ENCODE peak calls at places on chromosomes 3 and 15, in six cellular contexts. One of them, this sample, is unnamed.
A peak's percentile ranks its signal among the peaks of the same experiment; 100 is the strongest.

GRCh38 chr15:73697033-73697467 is 12.9 kb downstream of the CD276 start:
- DNase-seq in adrenal gland: peak; percentile 91
- DNase-seq in Caco-2: no peak
- DNase-seq in mucosa of descending colon: peak; percentile 76
- DNase-seq in neuronal stem cell: no peak
- DNase-seq in colonic mucosa: peak; percentile 78
- DNase-seq in this sample: peak; percentile 92

GRCh38 chr15:96374494-96374893 is 44.0 kb downstream of the NR2F2 start:
- DNase-seq in colonic mucosa: no peak
- DNase-seq in Caco-2: no peak
- DNase-seq in mucosa of descending colon: no peak
- DNase-seq in neuronal stem cell: no peak
- DNase-seq in adrenal gland: no peak
- DNase-seq in this sample: no peak

GRCh38 chr3:81154611-81155143 is 606.8 kb downstream of the GBE1 start:
- DNase-seq in neuronal stem cell: no peak
- DNase-seq in adrenal gland: no peak
- DNase-seq in mucosa of descending colon: no peak
- DNase-seq in Caco-2: no peak
- DNase-seq in colonic mucosa: no peak
- DNase-seq in this sample: no peak

GRCh38 chr3:159252772-159253384 is 451.0 kb downstream of the MFSD1 start:
- DNase-seq in colonic mucosa: no peak
- DNase-seq in mucosa of descending colon: peak; percentile 18
- DNase-seq in Caco-2: no peak
- DNase-seq in adrenal gland: no peak
- DNase-seq in neuronal stem cell: peak; percentile 41
- DNase-seq in this sample: no peak

GRCh38 chr15:49191892-49192291 is 21.8 kb downstream of the GALK2 start:
- DNase-seq in colonic mucosa: no peak
- DNase-seq in mucosa of descending colon: no peak
- DNase-seq in neuronal stem cell: no peak
- DNase-seq in Caco-2: no peak
- DNase-seq in adrenal gland: no peak
- DNase-seq in this sample: no peak

GRCh38 chr3:66836363-66837152 is 161.5 kb upstream of the KBTBD8 start:
- DNase-seq in Caco-2: no peak
- DNase-seq in adrenal gland: no peak
- DNase-seq in colonic mucosa: no peak
- DNase-seq in neuronal stem cell: no peak
- DNase-seq in mucosa of descending colon: no peak
- DNase-seq in this sample: no peak

GRCh38 chr15:95174880-95175279 is 943.5 kb downstream of the MCTP2 start:
- DNase-seq in neuronal stem cell: no peak
- DNase-seq in adrenal gland: no peak
- DNase-seq in mucosa of descending colon: no peak
- DNase-seq in colonic mucosa: no peak
- DNase-seq in Caco-2: no peak
- DNase-seq in this sample: no peak

GRCh38 chr15:45320581-45320980 is 57.8 kb downstream of the GATM start:
- DNase-seq in Caco-2: no peak
- DNase-seq in colonic mucosa: no peak
- DNase-seq in neuronal stem cell: no peak
- DNase-seq in adrenal gland: no peak
- DNase-seq in mucosa of descending colon: no peak
- DNase-seq in this sample: no peak

GRCh38 chr15:52369455-52369854 is 73.9 kb upstream of the MYO5C start:
- DNase-seq in colonic mucosa: no peak
- DNase-seq in mucosa of descending colon: no peak
- DNase-seq in neuronal stem cell: no peak
- DNase-seq in Caco-2: no peak
- DNase-seq in adrenal gland: no peak
- DNase-seq in this sample: no peak

GRCh38 chr3:146052791-146053310 is 108.1 kb downstream of the PLOD2 start:
- DNase-seq in adrenal gland: no peak
- DNase-seq in neuronal stem cell: no peak
- DNase-seq in Caco-2: no peak
- DNase-seq in mucosa of descending colon: no peak
- DNase-seq in colonic mucosa: no peak
- DNase-seq in this sample: no peak

GRCh38 chr3:25594007-25594502 is 70.7 kb downstream of the TOP2B start:
- DNase-seq in colonic mucosa: no peak
- DNase-seq in Caco-2: no peak
- DNase-seq in adrenal gland: no peak
- DNase-seq in neuronal stem cell: peak; percentile 52
- DNase-seq in mucosa of descending colon: peak; percentile 34
- DNase-seq in this sample: peak; percentile 35

GRCh38 chr15:77266708-77267387 is 153.1 kb downstream of the PEAK1 start:
- DNase-seq in adrenal gland: no peak
- DNase-seq in Caco-2: no peak
- DNase-seq in mucosa of descending colon: no peak
- DNase-seq in neuronal stem cell: no peak
- DNase-seq in colonic mucosa: no peak
- DNase-seq in this sample: no peak

GRCh38 chr15:87224409-87224808 is 1032.1 kb downstream of the NTRK3 start:
- DNase-seq in colonic mucosa: no peak
- DNase-seq in adrenal gland: no peak
- DNase-seq in neuronal stem cell: no peak
- DNase-seq in mucosa of descending colon: no peak
- DNase-seq in Caco-2: no peak
- DNase-seq in this sample: no peak

GRCh38 chr3:120558784-120559227 is 37.3 kb upstream of the NDUFB4 start:
- DNase-seq in neuronal stem cell: peak; percentile 91
- DNase-seq in mucosa of descending colon: peak; percentile 84
- DNase-seq in Caco-2: peak; percentile 72
- DNase-seq in adrenal gland: peak; percentile 90
- DNase-seq in colonic mucosa: peak; percentile 87
- DNase-seq in this sample: peak; percentile 88

GRCh38 chr3:15294914-15295313 is 37.5 kb downstream of the SH3BP5 start:
- DNase-seq in neuronal stem cell: no peak
- DNase-seq in Caco-2: no peak
- DNase-seq in mucosa of descending colon: no peak
- DNase-seq in colonic mucosa: no peak
- DNase-seq in adrenal gland: peak; percentile 70
- DNase-seq in this sample: no peak

GRCh38 chr3:10281951-10282350 is 10.8 kb downstream of the GHRL start:
- DNase-seq in colonic mucosa: no peak
- DNase-seq in mucosa of descending colon: no peak
- DNase-seq in neuronal stem cell: no peak
- DNase-seq in adrenal gland: peak; percentile 1
- DNase-seq in Caco-2: no peak
- DNase-seq in this sample: no peak

GRCh38 chr3:52238761-52239701 is at the start of gene TWF2:
- DNase-seq in colonic mucosa: peak; percentile 84
- DNase-seq in Caco-2: peak; percentile 68
- DNase-seq in mucosa of descending colon: peak; percentile 79
- DNase-seq in neuronal stem cell: peak; percentile 82
- DNase-seq in adrenal gland: peak; percentile 74
- DNase-seq in this sample: peak; percentile 94

GRCh38 chr3:12046406-12046805 is 42.2 kb downstream of the SYN2 start:
- DNase-seq in colonic mucosa: no peak
- DNase-seq in neuronal stem cell: no peak
- DNase-seq in Caco-2: no peak
- DNase-seq in adrenal gland: no peak
- DNase-seq in mucosa of descending colon: peak; percentile 33
- DNase-seq in this sample: no peak

GRCh38 chr3:137642831-137643230 is 121.3 kb upstream of the SOX14 start:
- DNase-seq in mucosa of descending colon: no peak
- DNase-seq in neuronal stem cell: no peak
- DNase-seq in Caco-2: no peak
- DNase-seq in adrenal gland: peak; percentile 45
- DNase-seq in colonic mucosa: no peak
- DNase-seq in this sample: no peak

GRCh38 chr3:126664591-126665214 is 9.8 kb upstream of the TXNRD3 start:
- DNase-seq in Caco-2: no peak
- DNase-seq in mucosa of descending colon: no peak
- DNase-seq in neuronal stem cell: no peak
- DNase-seq in colonic mucosa: no peak
- DNase-seq in adrenal gland: no peak
- DNase-seq in this sample: no peak

GRCh38 chr3:13277130-13277783 is 142.9 kb downstream of the NUP210 start:
- DNase-seq in neuronal stem cell: no peak
- DNase-seq in mucosa of descending colon: no peak
- DNase-seq in colonic mucosa: no peak
- DNase-seq in adrenal gland: no peak
- DNase-seq in Caco-2: no peak
- DNase-seq in this sample: peak; percentile 59

GRCh38 chr3:165513715-165514711 is 317.8 kb upstream of the SLITRK3 start:
- DNase-seq in Caco-2: no peak
- DNase-seq in adrenal gland: no peak
- DNase-seq in neuronal stem cell: no peak
- DNase-seq in mucosa of descending colon: peak; percentile 27
- DNase-seq in colonic mucosa: peak; percentile 23
- DNase-seq in this sample: no peak

GRCh38 chr3:140920029-140920428 is 21.6 kb upstream of the SLC25A36 start:
- DNase-seq in mucosa of descending colon: no peak
- DNase-seq in adrenal gland: no peak
- DNase-seq in Caco-2: no peak
- DNase-seq in colonic mucosa: no peak
- DNase-seq in neuronal stem cell: no peak
- DNase-seq in this sample: no peak

GRCh38 chr15:90097475-90097874 is 4.8 kb downstream of the IDH2 start:
- DNase-seq in mucosa of descending colon: no peak
- DNase-seq in colonic mucosa: no peak
- DNase-seq in Caco-2: no peak
- DNase-seq in adrenal gland: no peak
- DNase-seq in neuronal stem cell: no peak
- DNase-seq in this sample: no peak

GRCh38 chr15:90099072-90099867 is 3.0 kb downstream of the IDH2 start:
- DNase-seq in mucosa of descending colon: no peak
- DNase-seq in colonic mucosa: no peak
- DNase-seq in Caco-2: no peak
- DNase-seq in adrenal gland: no peak
- DNase-seq in neuronal stem cell: no peak
- DNase-seq in this sample: no peak

GRCh38 chr15:90091156-90091931 is 10.9 kb downstream of the IDH2 start:
- DNase-seq in neuronal stem cell: no peak
- DNase-seq in mucosa of descending colon: no peak
- DNase-seq in Caco-2: no peak
- DNase-seq in adrenal gland: no peak
- DNase-seq in colonic mucosa: no peak
- DNase-seq in this sample: no peak

GRCh38 chr15:90099868-90100854 is 2.1 kb downstream of the IDH2 start:
- DNase-seq in mucosa of descending colon: peak; percentile 69
- DNase-seq in neuronal stem cell: no peak
- DNase-seq in Caco-2: no peak
- DNase-seq in colonic mucosa: peak; percentile 62
- DNase-seq in adrenal gland: no peak
- DNase-seq in this sample: peak; percentile 73

GRCh38 chr15:90095521-90095959 is 6.7 kb downstream of the IDH2 start:
- DNase-seq in colonic mucosa: no peak
- DNase-seq in mucosa of descending colon: no peak
- DNase-seq in neuronal stem cell: no peak
- DNase-seq in Caco-2: no peak
- DNase-seq in adrenal gland: no peak
- DNase-seq in this sample: no peak
- H3K4me1 ChIP-seq in colonic mucosa: no peaks in the 10 kb centered on the region
- H3K4me1 ChIP-seq in mucosa of descending colon: peaks cover 17% of the 10 kb centered on the region
- H3K4me1 ChIP-seq in neuronal stem cell: peaks cover 7% of the 10 kb centered on the region
- H3K4me1 ChIP-seq in Caco-2: no peaks in the 10 kb centered on the region
- H3K4me1 ChIP-seq in adrenal gland: no peaks in the 10 kb centered on the region
- H3K4me1 ChIP-seq in this sample: peaks cover 8% of the 10 kb centered on the region

DNA sequence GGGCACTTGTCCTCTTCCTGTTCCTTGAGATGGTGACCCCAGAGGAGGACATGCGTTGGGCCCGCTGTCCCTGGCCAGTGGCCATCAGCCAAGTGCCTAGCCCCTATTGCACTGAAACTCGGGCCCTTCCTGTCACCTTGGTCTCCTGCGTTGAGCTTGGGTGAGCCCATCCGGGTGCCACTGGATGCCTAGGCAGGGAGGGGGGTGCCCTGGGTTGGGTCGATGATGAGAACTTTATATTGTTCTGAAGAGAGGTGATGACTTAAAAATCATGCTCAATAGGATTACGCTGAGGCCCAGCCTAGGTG is 221.8 kb downstream of the SNRPN start:
- DNase-seq in mucosa of descending colon: no peak
- DNase-seq in adrenal gland: peak; percentile 5
- DNase-seq in Caco-2: peak; percentile 17
- DNase-seq in neuronal stem cell: no peak
- DNase-seq in colonic mucosa: no peak
- DNase-seq in this sample: peak; percentile 9
- H3K9me3 ChIP-seq in mucosa of descending colon: peaks cover 99% of the 10 kb centered on the region
- H3K9me3 ChIP-seq in adrenal gland: peaks cover 13% of the 10 kb centered on the region
- H3K9me3 ChIP-seq in Caco-2: peaks cover 68% of the 10 kb centered on the region
- H3K9me3 ChIP-seq in neuronal stem cell: peaks cover 15% of the 10 kb centered on the region
- H3K9me3 ChIP-seq in colonic mucosa: peaks cover 6% of the 10 kb centered on the region
- H3K9me3 ChIP-seq in this sample: peaks cover 2% of the 10 kb centered on the region

GRCh38 chr3:44991326-44991725 is 15.3 kb downstream of the EXOSC7 start:
- DNase-seq in neuronal stem cell: no peak
- DNase-seq in colonic mucosa: no peak
- DNase-seq in mucosa of descending colon: no peak
- DNase-seq in adrenal gland: no peak
- DNase-seq in Caco-2: no peak
- DNase-seq in this sample: no peak
- H3K4me1 ChIP-seq in neuronal stem cell: peaks cover 3% of the 10 kb centered on the region
- H3K4me1 ChIP-seq in colonic mucosa: peaks cover 12% of the 10 kb centered on the region
- H3K4me1 ChIP-seq in mucosa of descending colon: peaks cover 15% of the 10 kb centered on the region
- H3K4me1 ChIP-seq in adrenal gland: peaks cover 52% of the 10 kb centered on the region
- H3K4me1 ChIP-seq in Caco-2: peaks cover 27% of the 10 kb centered on the region
- H3K4me1 ChIP-seq in this sample: peaks cover 5% of the 10 kb centered on the region

DNA sequence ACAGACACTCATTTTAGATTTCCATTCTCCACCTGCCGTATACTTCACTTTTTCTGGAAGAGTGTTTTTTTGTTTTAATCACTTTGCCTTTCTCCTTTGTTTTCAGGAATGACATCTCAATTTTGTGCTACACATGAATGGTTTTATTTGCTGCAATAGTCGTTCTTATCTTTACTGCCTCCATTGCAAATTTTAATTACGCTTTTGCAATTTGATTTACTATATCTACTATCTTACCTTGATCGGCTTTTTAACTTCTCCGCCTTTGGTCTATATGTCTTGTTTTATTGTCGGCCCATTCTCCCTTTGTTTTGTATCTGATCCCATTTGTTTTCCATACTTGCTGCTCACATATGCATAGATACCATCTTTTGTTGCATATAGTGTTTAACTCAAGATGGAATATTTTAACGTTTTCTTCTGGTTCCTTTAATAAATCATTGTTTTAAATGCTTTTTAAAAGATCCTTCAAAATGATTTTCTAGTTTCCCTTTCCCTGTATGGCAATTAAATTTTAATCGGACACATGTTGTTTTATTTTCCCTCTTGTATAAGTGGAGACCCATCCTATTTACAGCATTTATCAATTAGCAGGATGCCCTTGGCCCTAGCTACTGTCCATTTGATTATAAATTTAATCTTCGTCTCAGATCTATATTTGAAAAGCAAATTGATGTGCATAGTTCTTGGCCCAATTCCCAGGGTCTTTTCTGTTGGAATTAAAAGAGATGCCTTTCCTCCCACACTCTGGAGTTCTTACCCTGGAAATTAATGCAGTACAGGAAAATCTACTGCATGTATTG is 97.2 kb upstream of the CNTN4 start:
- DNase-seq in adrenal gland: no peak
- DNase-seq in mucosa of descending colon: no peak
- DNase-seq in Caco-2: no peak
- DNase-seq in colonic mucosa: no peak
- DNase-seq in neuronal stem cell: no peak
- DNase-seq in this sample: no peak
- H3K9me3 ChIP-seq in adrenal gland: no peaks in the 10 kb centered on the region
- H3K9me3 ChIP-seq in mucosa of descending colon: no peaks in the 10 kb centered on the region
- H3K9me3 ChIP-seq in Caco-2: no peaks in the 10 kb centered on the region
- H3K9me3 ChIP-seq in colonic mucosa: no peaks in the 10 kb centered on the region
- H3K9me3 ChIP-seq in neuronal stem cell: no peaks in the 10 kb centered on the region
- H3K9me3 ChIP-seq in this sample: no peaks in the 10 kb centered on the region

GRCh38 chr15:91857772-91858171 is 4.3 kb downstream of the SLCO3A1 start:
- DNase-seq in adrenal gland: no peak
- DNase-seq in Caco-2: no peak
- DNase-seq in colonic mucosa: no peak
- DNase-seq in neuronal stem cell: no peak
- DNase-seq in mucosa of descending colon: no peak
- DNase-seq in this sample: no peak
- H3K4me1 ChIP-seq in adrenal gland: no peaks in the 10 kb centered on the region
- H3K4me1 ChIP-seq in Caco-2: no peaks in the 10 kb centered on the region
- H3K4me1 ChIP-seq in colonic mucosa: no peaks in the 10 kb centered on the region
- H3K4me1 ChIP-seq in neuronal stem cell: no peaks in the 10 kb centered on the region
- H3K4me1 ChIP-seq in mucosa of descending colon: peaks cover 20% of the 10 kb centered on the region
- H3K4me1 ChIP-seq in this sample: peaks cover 19% of the 10 kb centered on the region

This sample was measured in right cardiac atrium.